ENCODE peak calls at places on chromosomes 6 and 20, in five cellular contexts. O is mammary epithelial cell, J is AG04450, A is fibroblast of mammary gland, H is WTC11. E is an unnamed sample.

GRCh38 chr20:48544402-48545333 is 283.1 kb downstream of the PREX1 start:
- DNase-seq in A (no peak), J (no peak), H (no peak), O (no peak), E (no peak)

GRCh38 chr20:58401123-58401639 is 12.2 kb downstream of the VAPB start:
- DNase-seq in H (no peak), O (no peak), A (no peak), J (no peak), E (no peak)

GRCh38 chr6:13026557-13026956 is 301.8 kb downstream of the TBC1D7 start:
- DNase-seq in H (peak), J (no peak), A (no peak), O (no peak), E (no peak)

GRCh38 chr6:37698264-37699137 is 818 bp upstream of the MDGA1 start:
- DNase-seq in J (no peak), O (peak), H (peak), A (no peak), E (peak)

GRCh38 chr6:25464225-25464624 is 185.1 kb downstream of the CARMIL1 start:
- DNase-seq in A (no peak), J (no peak), O (no peak), H (no peak), E (no peak)

GRCh38 chr6:41434803-41435470 is 99.5 kb downstream of the NCR2 start:
- DNase-seq in O (no peak), H (no peak), A (no peak), J (no peak), E (no peak)

GRCh38 chr6:8707956-8708772 is 272.8 kb upstream of the SLC35B3 start:
- DNase-seq in H (no peak), O (peak), A (peak), J (no peak), E (peak)

GRCh38 chr6:15299430-15300131 is 53.7 kb downstream of the JARID2 start:
- DNase-seq in O (no peak), H (no peak), J (no peak), A (no peak), E (no peak)

GRCh38 chr20:35791823-35792222 is 20.0 kb downstream of the PHF20 start:
- DNase-seq in A (peak), H (no peak), J (peak), O (peak), E (no peak)

GRCh38 chr6:43713611-43714310 is 26.2 kb upstream of the MRPS18A start:
- DNase-seq in J (no peak), A (no peak), H (no peak), O (no peak), E (no peak)

GRCh38 chr6:89853068-89853467 is 23.4 kb downstream of the CASP8AP2 start:
- DNase-seq in J (peak), H (no peak), O (no peak), A (no peak), E (no peak)

GRCh38 chr6:91181416-91181815 is 594.5 kb upstream of the MAP3K7 start:
- DNase-seq in A (no peak), O (no peak), J (no peak), H (no peak), E (no peak)

GRCh38 chr6:165834613-165835259 is 171.7 kb upstream of the PDE10A start:
- DNase-seq in H (no peak), O (no peak), J (no peak), A (peak), E (peak)

GRCh38 chr6:38432479-38432878 is 207.2 kb downstream of the BTBD9 start:
- DNase-seq in A (peak), O (peak), J (no peak), H (no peak), E (peak)

GRCh38 chr20:44336725-44337380 is at the start of gene R3HDML:
- DNase-seq in O (no peak), J (no peak), H (no peak), A (no peak), E (no peak)

GRCh38 chr20:50762435-50763201 is 31.2 kb downstream of the PARD6B start:
- DNase-seq in A (peak), H (no peak), J (no peak), O (peak), E (peak)

GRCh38 chr20:40431611-40432010 is 257.4 kb downstream of the MAFB start:
- DNase-seq in H (no peak), A (peak), O (peak), J (no peak), E (peak)

GRCh38 chr20:39269031-39269461 is 306.9 kb downstream of the DHX35 start:
- DNase-seq in O (peak), A (peak), H (peak), J (no peak), E (peak)

GRCh38 chr20:24118781-24119175 is 130.2 kb upstream of the GGTLC1 start:
- DNase-seq in J (no peak), O (no peak), A (peak), H (no peak), E (peak)

GRCh38 chr6:74567891-74568290 is 638.0 kb downstream of the COL12A1 start:
- DNase-seq in J (no peak), O (no peak), H (no peak), A (no peak), E (no peak)

GRCh38 chr6:153031335-153031955 is 28.9 kb upstream of the MTRF1L start:
- DNase-seq in H (no peak), A (peak), O (peak), J (peak), E (peak)

GRCh38 chr6:31060162-31060561 is 49.9 kb downstream of the MUC22 start:
- DNase-seq in J (no peak), A (no peak), H (no peak), O (peak), E (no peak)

GRCh38 chr6:167116838-167117228 is 6.1 kb upstream of the CCR6 start:
- DNase-seq in H (no peak), J (no peak), A (no peak), O (no peak), E (no peak)

DNA sequence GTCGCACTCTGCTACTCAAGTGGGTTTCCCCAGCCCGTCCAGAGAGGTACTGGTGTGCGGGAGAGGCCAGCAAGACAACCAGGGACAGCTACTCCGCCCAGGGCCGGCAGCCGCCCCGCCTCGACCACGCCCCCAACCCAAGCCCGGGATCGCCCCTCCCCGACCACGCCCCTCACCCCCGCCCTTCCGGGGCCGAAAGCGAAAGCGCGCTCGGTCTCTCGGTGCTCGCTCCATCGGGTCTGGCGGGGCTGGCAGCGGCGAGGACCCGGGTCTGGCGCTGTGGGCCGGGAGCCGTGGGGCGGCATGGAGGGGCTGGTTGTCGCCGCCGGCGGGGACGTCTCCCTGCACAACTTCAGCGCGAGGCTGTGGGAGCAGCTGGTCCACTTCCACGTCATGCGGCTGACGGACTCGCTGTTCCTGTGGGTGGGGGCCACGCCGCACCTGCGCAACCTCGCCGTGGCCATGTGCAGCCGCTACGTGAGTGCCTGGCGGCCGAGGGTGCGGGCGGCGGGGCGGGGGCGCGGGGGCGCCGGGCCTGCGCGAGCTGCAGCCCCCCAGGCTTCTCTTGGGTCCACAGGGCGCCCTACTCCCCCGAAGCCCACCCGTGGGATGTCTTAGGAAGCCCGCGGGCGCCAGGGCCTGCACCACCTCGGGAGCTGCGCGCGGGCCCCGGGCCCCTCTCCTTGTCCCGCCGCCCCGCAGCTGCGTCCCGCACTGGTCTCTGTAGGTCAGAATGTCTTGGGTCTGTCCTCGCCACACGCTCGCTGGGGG is at the start of gene PSMG4:
- DNase-seq in A (peak), J (peak), O (peak), H (peak), E (peak)
- TF ChIP-seq CTCF in A (no peak), J (no peak), O (no peak), H (no peak), E (no peak)

GRCh38 chr6:45616209-45616608 is 238.5 kb upstream of the SUPT3H start:
- DNase-seq in O (no peak), H (no peak), A (no peak), J (no peak), E (no peak)

GRCh38 chr6:45619211-45619760 is 241.6 kb upstream of the SUPT3H start:
- DNase-seq in A (peak), H (no peak), J (no peak), O (no peak), E (peak)

GRCh38 chr6:45619994-45620471 is 242.3 kb upstream of the SUPT3H start:
- DNase-seq in O (no peak), J (no peak), H (no peak), A (peak), E (no peak)

GRCh38 chr6:45618259-45618658 is 240.5 kb upstream of the SUPT3H start:
- DNase-seq in O (no peak), H (no peak), A (no peak), J (no peak), E (no peak)

GRCh38 chr6:45617441-45617840 is 239.7 kb upstream of the SUPT3H start:
- DNase-seq in A (peak), J (no peak), H (no peak), O (peak), E (peak)
- TF ChIP-seq CTCF in A (peak), J (no peak), H (no peak), O (peak), E (peak)

DNA sequence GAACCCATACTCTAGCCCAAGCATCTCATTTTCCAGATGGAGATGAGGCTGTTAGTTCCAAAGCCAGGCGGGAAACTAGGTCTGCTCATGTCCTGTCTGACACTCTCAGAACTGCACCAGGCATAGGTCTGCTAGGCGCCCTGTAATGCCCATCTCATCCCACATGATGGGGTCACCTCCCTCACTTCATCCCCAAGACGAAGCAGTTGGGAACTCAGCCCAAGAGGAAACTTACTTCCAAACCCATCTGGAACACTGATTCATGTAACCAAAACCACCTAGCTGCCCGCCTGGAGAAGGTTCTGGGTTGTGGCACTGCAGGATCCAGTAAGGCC is 119.4 kb upstream of the PRND start:
- DNase-seq in A (peak), H (no peak), O (no peak), J (no peak), E (peak)
- TF ChIP-seq CTCF in A (no peak), H (no peak), O (no peak), J (no peak), E (no peak)

GRCh38 chr6:126657556-126658129 is 317.7 kb downstream of the CENPW start:
- DNase-seq in A (peak), H (no peak), J (no peak), O (peak), E (peak)
- TF ChIP-seq CTCF in A (peak), H (peak), J (peak), O (peak), E (peak)

GRCh38 chr6:29617782-29618557 is 15.0 kb downstream of the GABBR1 start:
- DNase-seq in A (no peak), J (no peak), O (no peak), H (peak), E (no peak)
- TF ChIP-seq CTCF in A (peak), J (peak), O (peak), H (peak), E (no peak)

GRCh38 chr20:63572788-63573738 is 976 bp downstream of the HELZ2 start:
- DNase-seq in O (no peak), H (peak), A (no peak), J (no peak), E (no peak)
- TF ChIP-seq CTCF in O (no peak), H (no peak), A (no peak), J (peak), E (no peak)

GRCh38 chr6:157714153-157714490 is 108.9 kb upstream of the SNX9 start:
- DNase-seq in O (no peak), A (peak), J (no peak), H (no peak), E (peak)
- TF ChIP-seq CTCF in O (no peak), A (no peak), J (no peak), H (no peak), E (no peak)

E was measured in MCF 10A.